ENCODE peak calls at places on chromosomes 6 and 20, in four cellular contexts. B, A, M and E are unnamed samples.

GRCh38 chr20:62143976-62144825 is 632 bp downstream of the SS18L1 start:
- DNase-seq in M (peak), A (peak), B (peak), E (peak)

GRCh38 chr6:37822851-37823682 is 3.5 kb downstream of the ZFAND3 start:
- DNase-seq in A (no peak), B (no peak), M (peak), E (no peak)

GRCh38 chr6:114171473-114171872 is 171.3 kb downstream of the HS3ST5 start:
- DNase-seq in M (no peak), A (no peak), B (no peak), E (no peak)

GRCh38 chr20:13341737-13342393 is 120.8 kb downstream of the ISM1 start:
- DNase-seq in A (no peak), B (no peak), M (no peak), E (no peak)

GRCh38 chr20:49583669-49584417 is 15.9 kb upstream of the PTGIS start:
- DNase-seq in M (peak), A (peak), B (no peak), E (peak)

GRCh38 chr6:68427630-68428029 is 207.5 kb upstream of the ADGRB3 start:
- DNase-seq in B (no peak), A (no peak), M (no peak), E (no peak)

GRCh38 chr6:159754959-159755914 is 6.6 kb upstream of the ACAT2 start:
- DNase-seq in B (no peak), A (no peak), M (no peak), E (no peak)

GRCh38 chr20:46715292-46715756 is 5.9 kb downstream of the SLC2A10 start:
- DNase-seq in B (no peak), A (no peak), M (peak), E (no peak)

GRCh38 chr6:168671028-168671862 is 230.3 kb downstream of the SMOC2 start:
- DNase-seq in M (no peak), B (no peak), A (no peak), E (no peak)

GRCh38 chr6:13113376-13113775 is 215.0 kb downstream of the TBC1D7 start:
- DNase-seq in B (no peak), A (no peak), M (peak), E (no peak)

GRCh38 chr20:52031574-52032303 is 159.8 kb downstream of the ZFP64 start:
- DNase-seq in M (peak), B (no peak), A (no peak), E (no peak)

GRCh38 chr20:50916257-50916656 is 15.0 kb downstream of the ADNP start:
- DNase-seq in M (peak), A (no peak), B (no peak), E (no peak)

GRCh38 chr6:6736753-6737654 is 148.5 kb downstream of the LY86 start:
- DNase-seq in A (peak), B (no peak), M (peak), E (no peak)

GRCh38 chr6:151869787-151870186 is 62.3 kb downstream of the ESR1 start:
- DNase-seq in M (no peak), B (no peak), A (no peak), E (no peak)

GRCh38 chr6:67880939-67881705 is 754.0 kb upstream of the ADGRB3 start:
- DNase-seq in B (no peak), A (no peak), M (no peak), E (no peak)

GRCh38 chr20:61594198-61594597 is 342.1 kb downstream of the CDH4 start:
- DNase-seq in M (no peak), B (no peak), A (no peak), E (no peak)

GRCh38 chr20:4898282-4898681 is 103.0 kb downstream of the SLC23A2 start:
- DNase-seq in A (no peak), B (no peak), M (peak), E (no peak)

GRCh38 chr6:14118444-14118843 is 872 bp downstream of the CD83 start:
- DNase-seq in A (no peak), B (no peak), M (no peak), E (no peak)

GRCh38 chr6:52909531-52909930 is at the start of gene GSTA3:
- DNase-seq in B (no peak), M (peak), A (no peak), E (no peak)

GRCh38 chr6:121748376-121748775 is 312.9 kb downstream of the GJA1 start:
- DNase-seq in B (no peak), A (no peak), M (no peak), E (no peak)

GRCh38 chr6:148105695-148106094 is 236.9 kb upstream of the SASH1 start:
- DNase-seq in M (no peak), B (no peak), A (no peak), E (no peak)

GRCh38 chr6:130362128-130362527 is 3.7 kb upstream of the TMEM200A start:
- DNase-seq in M (no peak), A (no peak), B (no peak), E (no peak)

GRCh38 chr20:51128198-51128597 is 105.3 kb upstream of the KCNG1 start:
- DNase-seq in A (no peak), B (peak), M (no peak), E (no peak)

GRCh38 chr6:154596701-154597100 is 86.2 kb upstream of the CNKSR3 start:
- DNase-seq in A (no peak), B (no peak), M (no peak), E (no peak)

GRCh38 chr20:25272223-25273000 is 24.5 kb downstream of the PYGB start:
- DNase-seq in B (no peak), A (no peak), M (no peak), E (no peak)

GRCh38 chr6:169793408-169793807 is 42.0 kb downstream of the ERMARD start:
- DNase-seq in M (no peak), A (no peak), B (no peak), E (no peak)